ENCODE peak calls at places on chromosomes 5 and 9, in ten cellular contexts. X is heart right ventricle; Z is Peyer's patch; F is mesenchymal stem cell; I is keratinocyte; Q is upper lobe of right lung; L is transverse colon; R is pancreas; U is CD4-positive, CD25-positive, alpha-beta regulatory T cell; C is HAP-1. K is an unnamed sample. For H3K4me1, the result is how much of the 10 kb centered on the place peaks cover.

GRCh38 chr9:113798062-113799030 is 77.8 kb upstream of the ZNF618 start:
- DNase-seq in Q (no peak), L (no peak), X (no peak), I (no peak), F (peak), C (no peak), Z (no peak), U (no peak), R (no peak), K (no peak)

GRCh38 chr5:102307232-102307631 is 11.1 kb upstream of the SLCO4C1 start:
- DNase-seq in X (no peak), L (no peak), C (no peak), F (no peak), U (no peak), R (no peak), Q (no peak), I (no peak), Z (no peak), K (no peak)

GRCh38 chr9:38057416-38058195 is 11.4 kb downstream of the SHB start:
- DNase-seq in R (peak), C (no peak), F (no peak), L (no peak), X (no peak), I (no peak), U (no peak), Z (no peak), Q (no peak), K (no peak)

GRCh38 chr5:130526708-130527107 is 622.4 kb downstream of the CHSY3 start:
- DNase-seq in X (no peak), Z (no peak), C (no peak), L (no peak), I (no peak), U (no peak), F (no peak), Q (no peak), R (no peak), K (no peak)

GRCh38 chr9:121651295-121652036 is at the start of gene DAB2IP:
- DNase-seq in U (no peak), Z (no peak), R (peak), Q (peak), F (peak), I (no peak), L (peak), C (peak), X (peak), K (no peak)

GRCh38 chr5:151721812-151722391 is 35.2 kb upstream of the SPARC start:
- DNase-seq in Q (no peak), L (no peak), Z (no peak), X (no peak), I (no peak), R (no peak), U (no peak), C (no peak), F (no peak), K (no peak)

GRCh38 chr5:142096382-142096781 is 12.2 kb upstream of the NDFIP1 start:
- DNase-seq in X (no peak), U (peak), L (no peak), Q (no peak), C (no peak), F (no peak), Z (no peak), I (no peak), R (no peak), K (peak)

GRCh38 chr5:1762121-1762877 is 37.3 kb downstream of the MRPL36 start:
- DNase-seq in R (no peak), L (no peak), Z (no peak), X (no peak), C (no peak), F (no peak), I (no peak), Q (peak), U (no peak), K (no peak)

GRCh38 chr5:150615141-150615699 is 25.2 kb upstream of the SYNPO start:
- DNase-seq in I (no peak), R (peak), Q (no peak), Z (no peak), X (peak), C (no peak), U (no peak), L (peak), F (no peak), K (no peak)

GRCh38 chr9:19533373-19533772 is 124.6 kb downstream of the ACER2 start:
- DNase-seq in Q (no peak), R (no peak), L (no peak), X (no peak), C (no peak), U (no peak), I (no peak), Z (no peak), F (peak), K (no peak)

GRCh38 chr9:127767909-127768331 is 10.5 kb downstream of the SH2D3C start:
- DNase-seq in L (no peak), I (no peak), R (no peak), F (peak), Q (no peak), Z (no peak), X (peak), U (no peak), C (no peak), K (no peak)

DNA sequence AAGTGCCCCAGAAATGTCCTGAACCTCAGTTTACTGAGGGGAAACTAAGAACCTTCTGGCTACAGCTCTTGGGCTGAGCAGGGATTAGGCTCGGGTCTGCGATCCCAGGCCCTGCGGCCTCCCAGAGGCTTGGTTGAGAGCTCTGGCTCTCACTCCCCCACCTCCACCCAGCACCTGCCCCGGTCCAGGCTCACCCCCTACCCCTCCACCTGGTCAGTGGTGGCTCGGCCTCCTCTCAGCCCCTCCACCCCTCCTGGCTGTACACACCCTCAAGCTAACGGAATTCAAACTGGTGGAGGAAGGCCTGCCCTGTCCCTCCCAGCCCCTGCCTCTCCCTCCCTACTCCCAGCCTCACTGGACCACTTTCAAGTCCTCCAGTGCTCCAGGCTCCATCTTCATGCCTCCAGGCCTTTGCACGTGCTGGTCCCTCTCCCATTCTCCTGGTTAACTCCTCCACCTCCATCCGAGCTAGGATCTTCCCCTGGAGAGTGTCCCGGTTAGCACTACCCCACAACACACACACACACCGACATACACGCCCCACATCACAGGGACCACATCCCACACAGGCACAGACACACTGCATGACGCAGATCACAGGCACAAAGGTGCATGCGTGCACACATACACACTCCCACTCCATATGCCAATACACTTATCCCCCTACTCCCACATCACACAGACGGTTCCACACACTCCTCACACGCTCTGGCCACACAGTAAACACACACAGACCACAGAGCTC is 130.9 kb downstream of the C9orf50 start:
- DNase-seq in R (peak), Z (peak), U (peak), F (peak), X (peak), L (no peak), C (no peak), I (no peak), Q (no peak), K (peak)
- H3K4me1 ChIP-seq in R (under half), Z (under half), U (under half), F (half or more), X (under half), L (half or more), C (under half), I (under half), Q (half or more), K (half or more)

GRCh38 chr9:70609542-70610286 is 195.3 kb upstream of the KLF9 start:
- DNase-seq in I (no peak), U (no peak), L (peak), X (no peak), F (peak), Z (no peak), C (no peak), R (no peak), Q (no peak), K (no peak)

GRCh38 chr9:70610287-70610644 is 195.8 kb upstream of the KLF9 start:
- DNase-seq in I (no peak), C (no peak), F (no peak), X (no peak), R (no peak), Q (no peak), L (no peak), Z (no peak), U (no peak), K (no peak)

GRCh38 chr9:70607926-70608325 is 193.5 kb upstream of the KLF9 start:
- DNase-seq in R (no peak), Q (no peak), I (no peak), C (no peak), F (no peak), U (no peak), Z (peak), X (no peak), L (peak), K (no peak)

GRCh38 chr9:70603020-70603411 is 188.6 kb upstream of the KLF9 start:
- DNase-seq in C (no peak), X (no peak), F (no peak), U (no peak), R (no peak), I (no peak), Q (no peak), L (no peak), Z (no peak), K (no peak)

GRCh38 chr9:70607329-70607728 is 192.9 kb upstream of the KLF9 start:
- DNase-seq in X (no peak), F (no peak), C (no peak), I (no peak), Z (no peak), L (no peak), U (no peak), R (no peak), Q (no peak), K (no peak)
- H3K4me1 ChIP-seq in X (under half), F (under half), C (under half), I (under half), Z (under half), L (under half), U (under half), R (under half), Q (under half), K (under half)

DNA sequence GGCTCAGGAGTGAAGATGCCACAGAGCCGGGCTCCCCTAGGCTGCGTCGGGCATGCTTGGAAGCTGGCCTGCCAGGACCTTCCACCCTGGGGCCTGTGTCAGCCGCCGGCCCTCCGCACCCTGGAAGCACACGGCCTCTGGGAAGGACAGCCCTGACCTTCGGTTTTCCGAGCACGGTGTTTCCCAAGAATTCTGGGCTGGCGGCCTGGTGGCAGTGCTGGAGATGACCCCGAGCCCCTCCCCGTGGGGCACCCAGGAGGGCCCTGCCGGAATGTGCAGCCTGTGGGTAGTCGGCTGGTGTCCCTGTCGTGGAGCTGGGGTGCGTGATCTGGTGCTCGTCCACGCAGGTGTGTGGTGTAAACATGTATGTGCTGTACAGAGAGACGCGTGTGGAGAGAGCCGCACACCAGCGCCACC is 113.1 kb downstream of the RXRA start:
- DNase-seq in I (no peak), R (no peak), Z (no peak), L (no peak), X (no peak), F (no peak), U (no peak), Q (no peak), C (no peak), K (no peak)
- H3K4me1 ChIP-seq in I (under half), R (under half), Z (under half), L (half or more), X (half or more), F (half or more), U (under half), Q (half or more), C (under half), K (under half)

GRCh38 chr5:154477382-154478223 is 424 bp downstream of the HAND1 start:
- DNase-seq in R (no peak), I (no peak), F (peak), X (peak), C (no peak), L (no peak), U (no peak), Q (no peak), Z (no peak), K (no peak)
- H3K4me1 ChIP-seq in R (under half), I (under half), F (under half), X (under half), C (under half), L (half or more), U (half or more), Q (half or more), Z (under half), K (half or more)

GRCh38 chr5:172002840-172003512 is 3.5 kb downstream of the FBXW11 start:
- DNase-seq in Q (no peak), C (no peak), U (no peak), R (no peak), X (no peak), I (no peak), F (no peak), Z (no peak), L (no peak), K (no peak)
- H3K4me1 ChIP-seq in Q (half or more), C (under half), U (half or more), R (half or more), X (under half), I (under half), F (under half), Z (under half), L (half or more), K (half or more)

GRCh38 chr5:78757269-78758053 is 108.9 kb upstream of the LHFPL2 start:
- DNase-seq in Z (no peak), U (no peak), C (no peak), R (no peak), F (peak), X (no peak), Q (no peak), I (no peak), L (no peak), K (no peak)
- H3K4me1 ChIP-seq in Z (under half), U (under half), C (under half), R (under half), F (under half), X (under half), Q (under half), I (under half), L (under half), K (under half)

DNA sequence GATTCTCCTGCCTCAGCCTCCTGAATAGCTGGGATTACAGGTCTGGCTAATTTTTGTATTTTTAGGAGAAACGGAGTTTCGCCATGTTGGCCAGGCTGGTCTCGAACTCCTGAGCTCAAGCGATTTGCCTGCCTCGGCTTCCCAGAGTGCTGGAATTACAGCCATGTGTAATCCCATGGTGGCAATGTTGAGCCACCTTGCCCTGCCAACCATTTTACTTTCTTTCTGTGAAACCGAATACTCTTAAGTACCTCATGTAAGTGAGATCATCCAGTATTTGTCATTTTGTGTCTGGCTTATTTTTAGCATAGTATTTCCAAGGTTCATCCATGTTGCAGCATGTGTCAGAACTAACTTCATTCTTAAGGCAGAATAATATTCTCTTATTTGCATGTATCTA is 8.2 kb downstream of the PRRC2B start:
- DNase-seq in Z (no peak), U (no peak), L (no peak), F (peak), I (no peak), Q (no peak), R (no peak), C (no peak), X (no peak), K (no peak)
- H3K4me1 ChIP-seq in Z (under half), U (half or more), L (half or more), F (under half), I (half or more), Q (half or more), R (half or more), C (half or more), X (half or more), K (half or more)